ENCODE peak calls at places on chromosomes 11 and 22, in five cellular contexts. L is pancreas; P is sigmoid colon; S is mucosa of descending colon; A is CD8-positive, alpha-beta memory T cell. O is an unnamed sample.

GRCh38 chr11:16026849-16027248 is 329.5 kb downstream of the SOX6 start:
- DNase-seq in L (no peak), P (no peak), S (no peak), A (no peak), O (no peak)

GRCh38 chr22:24926849-24927579 is 19.5 kb downstream of the LHFPL7 start:
- DNase-seq in L (no peak), P (no peak), S (no peak), A (no peak), O (no peak)

GRCh38 chr11:705646-706438 is at the start of gene EPS8L2:
- DNase-seq in L (peak; percentile 70), P (peak; percentile 72), S (peak; percentile 91), A (no peak), O (peak; percentile 63)

GRCh38 chr11:119284344-119285157 is 32.4 kb downstream of the MCAM start:
- DNase-seq in L (no peak), P (no peak), S (no peak), A (peak; percentile 49), O (no peak)

GRCh38 chr22:27397948-27398330 is 403.6 kb downstream of the MN1 start:
- DNase-seq in L (no peak), P (peak; percentile 91), S (peak; percentile 39), A (no peak), O (peak; percentile 88)

GRCh38 chr11:9700105-9700801 is 36.4 kb downstream of the SWAP70 start:
- DNase-seq in L (no peak), P (no peak), S (no peak), A (no peak), O (no peak)

GRCh38 chr11:125443767-125444311 is 52.2 kb downstream of the FEZ1 start:
- DNase-seq in L (no peak), P (peak; percentile 28), S (no peak), A (no peak), O (no peak)

GRCh38 chr11:68256331-68256741 is 15.4 kb downstream of the C11orf24 start:
- DNase-seq in L (no peak), P (no peak), S (no peak), A (no peak), O (peak; percentile 65)

GRCh38 chr11:111194789-111195188 is 50.7 kb upstream of the POU2AF2 start:
- DNase-seq in L (no peak), P (no peak), S (no peak), A (no peak), O (no peak)

GRCh38 chr11:22430286-22430685 is 92.1 kb downstream of the SLC17A6 start:
- DNase-seq in L (no peak), P (no peak), S (no peak), A (no peak), O (no peak)

GRCh38 chr11:70270877-70271634 is 566 bp downstream of the PPFIA1 start:
- DNase-seq in L (peak; percentile 46), P (peak; percentile 69), S (peak; percentile 69), A (no peak), O (peak; percentile 78)

GRCh38 chr22:46007848-46008261 is 30.9 kb upstream of the WNT7B start:
- DNase-seq in L (peak; percentile 65), P (peak; percentile 96), S (no peak), A (no peak), O (peak; percentile 95)
- H3K4me1 ChIP-seq in L (peaks cover 2% of the 10 kb centered on the region), P (no peaks in the 10 kb centered on the region), S (peaks cover 17% of the 10 kb centered on the region), A (peaks cover 8% of the 10 kb centered on the region), O (peaks cover 6% of the 10 kb centered on the region)

GRCh38 chr11:58525037-58525614 is 17.2 kb upstream of the OR5B21 start:
- DNase-seq in L (no peak), P (no peak), S (no peak), A (peak; percentile 58), O (no peak)

GRCh38 chr11:58531865-58532341 is 24.0 kb upstream of the OR5B21 start:
- DNase-seq in L (no peak), P (no peak), S (no peak), A (no peak), O (no peak)

GRCh38 chr11:58524232-58525036 is 16.5 kb upstream of the OR5B21 start:
- DNase-seq in L (peak; percentile 75), P (peak; percentile 82), S (peak; percentile 55), A (peak; percentile 53), O (peak; percentile 46)

GRCh38 chr11:58527429-58527828 is 19.5 kb upstream of the OR5B21 start:
- DNase-seq in L (no peak), P (no peak), S (no peak), A (no peak), O (peak; percentile 15)

DNA sequence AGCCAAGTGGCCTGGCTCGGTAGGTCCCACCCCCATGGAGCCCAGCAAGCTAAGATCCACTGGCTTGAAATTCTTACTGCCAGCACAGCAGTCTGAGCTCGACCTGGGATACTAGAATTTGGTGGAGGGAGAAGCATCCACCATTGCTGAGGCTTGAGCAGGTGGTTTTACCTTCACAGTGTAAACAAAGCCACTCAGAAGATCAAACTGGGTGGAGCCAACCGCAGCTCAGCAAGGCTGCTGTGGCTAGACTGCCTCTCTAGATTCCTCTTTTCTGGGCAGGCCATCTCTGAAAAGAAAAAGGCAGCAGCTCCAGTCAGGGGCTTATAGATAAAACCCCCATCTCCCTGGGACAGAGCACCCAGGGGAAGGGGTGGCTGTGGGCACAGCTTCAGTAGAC is 22.3 kb upstream of the OR5B21 start:
- DNase-seq in L (no peak), P (no peak), S (no peak), A (peak; percentile 26), O (no peak)
- H3K4me3 ChIP-seq in L (no peak overlapping the region), P (no peak overlapping the region), S (no peak overlapping the region), A (no peak overlapping the region), O (no peak overlapping the region)

GRCh38 chr22:20573830-20574615 is 66.6 kb downstream of the MED15 start:
- DNase-seq in L (no peak), P (no peak), S (no peak), A (no peak), O (peak; percentile 55)

GRCh38 chr22:20575724-20576444 is 68.5 kb downstream of the MED15 start:
- DNase-seq in L (no peak), P (no peak), S (no peak), A (no peak), O (no peak)

GRCh38 chr22:20576445-20576816 is 69.0 kb downstream of the MED15 start:
- DNase-seq in L (no peak), P (no peak), S (no peak), A (peak; percentile 31), O (no peak)

GRCh38 chr22:20573176-20573829 is 65.9 kb downstream of the MED15 start:
- DNase-seq in L (no peak), P (no peak), S (no peak), A (no peak), O (no peak)

DNA sequence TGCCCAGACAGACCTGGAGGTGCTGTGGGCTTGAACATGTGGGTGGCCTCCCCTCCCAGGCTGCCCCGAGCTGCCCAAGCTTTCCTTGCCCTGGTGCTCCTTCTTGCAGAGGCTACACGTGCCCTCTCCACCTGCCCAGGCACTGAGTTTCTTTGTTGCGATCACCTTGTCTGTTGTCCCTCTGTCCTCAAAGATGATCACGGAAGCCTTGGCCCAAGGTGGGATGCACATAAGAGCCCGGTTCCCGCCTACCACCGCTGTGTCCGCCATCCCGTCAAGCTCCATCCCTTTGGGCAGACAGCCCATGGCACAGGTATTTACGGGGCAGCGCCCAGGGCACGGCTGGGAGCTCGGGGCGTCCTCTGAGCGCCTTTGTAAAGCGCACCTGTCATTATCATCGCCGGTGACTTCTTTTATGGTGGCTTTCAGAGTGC is 67.5 kb downstream of the MED15 start:
- DNase-seq in L (no peak), P (no peak), S (peak; percentile 63), A (no peak), O (no peak)
- H3K4me1 ChIP-seq in L (no peaks in the 10 kb centered on the region), P (no peaks in the 10 kb centered on the region), S (no peaks in the 10 kb centered on the region), A (peaks cover 42% of the 10 kb centered on the region), O (no peaks in the 10 kb centered on the region)

DNA sequence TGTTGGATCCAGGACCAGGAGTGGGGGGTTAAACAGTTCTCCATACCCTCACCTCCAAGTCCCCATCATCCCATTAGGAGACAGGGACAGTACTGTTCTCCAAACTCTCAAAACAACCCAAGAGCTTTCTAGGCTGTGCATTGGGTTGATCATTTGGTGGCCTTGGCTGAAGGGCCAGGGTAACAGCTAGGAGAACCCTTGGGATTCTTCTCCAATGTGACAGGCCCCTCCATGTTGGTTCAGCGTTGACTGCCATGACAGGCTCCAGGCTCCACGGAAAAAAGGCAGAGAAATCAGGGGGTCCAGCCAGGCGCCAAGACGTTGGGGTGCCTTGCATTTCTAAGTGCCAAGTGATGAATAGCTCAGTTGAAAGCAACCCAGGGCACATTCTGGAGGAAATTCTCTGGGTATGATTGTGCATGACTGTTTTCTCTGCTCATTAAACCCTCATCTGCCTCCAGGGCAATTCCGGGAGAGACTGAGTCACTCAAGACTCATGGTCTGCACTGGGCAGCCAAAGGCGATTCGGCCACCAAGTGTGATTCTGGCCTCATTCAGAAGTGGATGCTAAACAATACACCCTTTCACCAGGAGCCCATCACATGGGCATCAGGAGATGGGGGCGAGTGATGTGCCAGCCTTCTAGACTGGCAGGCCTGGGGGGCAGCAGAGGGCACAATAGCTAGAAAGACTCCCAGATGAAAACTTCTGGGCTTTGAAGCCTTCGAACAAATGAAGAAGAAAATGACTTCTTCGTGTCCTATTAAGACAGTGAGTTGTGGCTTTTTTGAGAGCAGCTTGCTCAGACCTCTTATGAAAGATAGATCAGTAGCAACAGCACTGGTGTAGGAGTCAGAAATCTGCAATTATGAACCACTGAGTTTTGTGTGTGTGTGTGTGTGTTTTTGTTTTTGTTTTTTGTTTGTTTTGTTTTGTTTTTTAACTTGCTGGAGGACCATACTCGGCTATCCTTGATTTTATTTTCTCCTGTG is 27.7 kb downstream of the CD44 start:
- DNase-seq in L (no peak), P (peak; percentile 80), S (no peak), A (peak; percentile 40), O (no peak)
- H3K4me3 ChIP-seq in L (no peak overlapping the region), P (no peak overlapping the region), S (no peak overlapping the region), A (peak overlapping the region; percentile 51), O (no peak overlapping the region)

DNA sequence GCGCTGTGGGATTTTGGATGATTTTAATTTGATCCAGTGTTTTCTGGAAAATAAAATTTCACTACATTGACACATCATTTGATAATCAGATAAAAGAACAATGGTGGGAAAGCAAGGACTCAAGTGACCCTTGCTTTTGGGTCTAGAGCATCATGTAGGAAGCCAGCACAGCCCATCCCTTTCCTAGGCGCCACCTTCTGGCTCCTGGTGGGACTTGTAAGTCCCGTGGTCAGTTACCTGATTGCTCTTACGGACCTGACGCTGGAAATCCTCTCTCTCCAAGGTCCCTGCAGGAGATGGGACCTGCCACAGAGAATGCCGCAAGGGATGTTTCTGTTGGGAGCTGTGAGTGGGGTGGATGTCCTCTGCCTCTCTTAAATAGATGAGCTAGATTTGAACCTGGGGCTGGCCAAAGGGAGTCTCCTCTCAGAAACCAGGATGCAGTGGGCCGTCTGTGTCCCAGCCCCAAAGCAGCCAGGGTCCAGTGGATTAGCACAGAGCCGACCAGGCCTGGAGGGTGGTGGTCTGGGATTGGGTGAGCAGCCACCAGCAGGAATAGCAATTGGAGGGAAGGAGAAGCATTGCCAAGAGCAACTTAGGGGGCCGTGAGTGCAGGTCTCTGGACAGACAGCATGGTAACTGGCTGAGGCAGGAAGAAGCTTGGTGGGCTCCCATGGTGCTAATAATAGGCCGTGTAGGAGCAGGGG is 21.7 kb downstream of the TIMP3 start:
- DNase-seq in L (peak; percentile 40), P (peak; percentile 62), S (peak; percentile 66), A (no peak), O (no peak)
- H3K4me1 ChIP-seq in L (no peaks in the 10 kb centered on the region), P (no peaks in the 10 kb centered on the region), S (no peaks in the 10 kb centered on the region), A (no peaks in the 10 kb centered on the region), O (peaks cover 54% of the 10 kb centered on the region)

GRCh38 chr11:27699926-27700350 is 317 bp downstream of the BDNF start:
- DNase-seq in L (no peak), P (no peak), S (peak; percentile 25), A (no peak), O (no peak)
- H3K4me3 ChIP-seq in L (peak overlapping the region; percentile 14), P (peak overlapping the region; percentile 57), S (peak overlapping the region; percentile 11), A (no peak overlapping the region), O (peak overlapping the region; percentile 81)

O was measured in right cardiac atrium.